ENCODE peak calls at places on chromosomes 7 and 10, in ten cellular contexts. One of them, this sample, is unnamed.

GRCh38 chr7:124996778-124997177 is 67.2 kb upstream of the POT1 start:
- DNase-seq in MM.1S: no peak
- DNase-seq in lower lobe of right lung: no peak
- DNase-seq in Calu3: peak
- DNase-seq in fibroblast of mammary gland: no peak
- DNase-seq in neuronal stem cell: no peak
- DNase-seq in HuH-7: no peak
- DNase-seq in cardiac muscle cell: no peak
- DNase-seq in sigmoid colon: no peak
- DNase-seq in SK-N-SH: no peak
- DNase-seq in this sample: no peak

GRCh38 chr10:101130984-101131961 is at the start of gene TLX1:
- DNase-seq in cardiac muscle cell: peak
- DNase-seq in HuH-7: peak
- DNase-seq in Calu3: peak
- DNase-seq in sigmoid colon: peak
- DNase-seq in fibroblast of mammary gland: no peak
- DNase-seq in MM.1S: no peak
- DNase-seq in neuronal stem cell: no peak
- DNase-seq in SK-N-SH: peak
- DNase-seq in lower lobe of right lung: no peak
- DNase-seq in this sample: no peak

GRCh38 chr10:26725837-26726727 is 28.6 kb downstream of the PDSS1 start:
- DNase-seq in fibroblast of mammary gland: peak
- DNase-seq in cardiac muscle cell: peak
- DNase-seq in MM.1S: peak
- DNase-seq in SK-N-SH: peak
- DNase-seq in sigmoid colon: peak
- DNase-seq in HuH-7: peak
- DNase-seq in Calu3: peak
- DNase-seq in lower lobe of right lung: peak
- DNase-seq in neuronal stem cell: peak
- DNase-seq in this sample: peak

GRCh38 chr10:73218466-73219191 is 28.4 kb downstream of the DNAJC9 start:
- DNase-seq in neuronal stem cell: no peak
- DNase-seq in lower lobe of right lung: no peak
- DNase-seq in Calu3: peak
- DNase-seq in fibroblast of mammary gland: peak
- DNase-seq in SK-N-SH: peak
- DNase-seq in MM.1S: no peak
- DNase-seq in sigmoid colon: no peak
- DNase-seq in cardiac muscle cell: peak
- DNase-seq in HuH-7: peak
- DNase-seq in this sample: no peak

GRCh38 chr7:22675917-22676343 is 51.1 kb upstream of the IL6 start:
- DNase-seq in HuH-7: no peak
- DNase-seq in fibroblast of mammary gland: peak
- DNase-seq in sigmoid colon: no peak
- DNase-seq in MM.1S: no peak
- DNase-seq in cardiac muscle cell: no peak
- DNase-seq in neuronal stem cell: no peak
- DNase-seq in Calu3: no peak
- DNase-seq in lower lobe of right lung: no peak
- DNase-seq in SK-N-SH: no peak
- DNase-seq in this sample: peak

GRCh38 chr7:73734619-73735525 is 3.7 kb downstream of the ABHD11 start:
- DNase-seq in neuronal stem cell: peak
- DNase-seq in cardiac muscle cell: peak
- DNase-seq in MM.1S: peak
- DNase-seq in sigmoid colon: peak
- DNase-seq in HuH-7: peak
- DNase-seq in SK-N-SH: peak
- DNase-seq in fibroblast of mammary gland: peak
- DNase-seq in lower lobe of right lung: peak
- DNase-seq in Calu3: peak
- DNase-seq in this sample: peak

GRCh38 chr7:20229652-20230500 is 12.7 kb upstream of the MACC1 start:
- DNase-seq in neuronal stem cell: no peak
- DNase-seq in sigmoid colon: no peak
- DNase-seq in cardiac muscle cell: no peak
- DNase-seq in HuH-7: no peak
- DNase-seq in fibroblast of mammary gland: peak
- DNase-seq in lower lobe of right lung: no peak
- DNase-seq in MM.1S: no peak
- DNase-seq in Calu3: no peak
- DNase-seq in SK-N-SH: no peak
- DNase-seq in this sample: no peak

GRCh38 chr7:140214075-140214684 is 37.4 kb upstream of the KDM7A start:
- DNase-seq in fibroblast of mammary gland: peak
- DNase-seq in lower lobe of right lung: peak
- DNase-seq in cardiac muscle cell: no peak
- DNase-seq in Calu3: no peak
- DNase-seq in sigmoid colon: no peak
- DNase-seq in neuronal stem cell: no peak
- DNase-seq in HuH-7: no peak
- DNase-seq in MM.1S: peak
- DNase-seq in SK-N-SH: peak
- DNase-seq in this sample: no peak

GRCh38 chr10:5893321-5893720 is 3.3 kb downstream of the FBH1 start:
- DNase-seq in sigmoid colon: no peak
- DNase-seq in lower lobe of right lung: no peak
- DNase-seq in SK-N-SH: no peak
- DNase-seq in fibroblast of mammary gland: no peak
- DNase-seq in HuH-7: no peak
- DNase-seq in Calu3: no peak
- DNase-seq in cardiac muscle cell: peak
- DNase-seq in MM.1S: no peak
- DNase-seq in neuronal stem cell: no peak
- DNase-seq in this sample: no peak

GRCh38 chr10:119252051-119252465 is 44.7 kb downstream of the GRK5 start:
- DNase-seq in HuH-7: peak
- DNase-seq in lower lobe of right lung: no peak
- DNase-seq in fibroblast of mammary gland: peak
- DNase-seq in cardiac muscle cell: peak
- DNase-seq in Calu3: no peak
- DNase-seq in MM.1S: no peak
- DNase-seq in sigmoid colon: no peak
- DNase-seq in SK-N-SH: peak
- DNase-seq in neuronal stem cell: no peak
- DNase-seq in this sample: no peak

GRCh38 chr7:30750574-30751256 is 1.2 kb upstream of the INMT start:
- DNase-seq in Calu3: no peak
- DNase-seq in cardiac muscle cell: no peak
- DNase-seq in HuH-7: no peak
- DNase-seq in lower lobe of right lung: peak
- DNase-seq in neuronal stem cell: no peak
- DNase-seq in fibroblast of mammary gland: peak
- DNase-seq in MM.1S: no peak
- DNase-seq in sigmoid colon: peak
- DNase-seq in SK-N-SH: no peak
- DNase-seq in this sample: no peak

GRCh38 chr7:55423277-55423711 is 58.2 kb downstream of the LANCL2 start:
- DNase-seq in MM.1S: no peak
- DNase-seq in HuH-7: no peak
- DNase-seq in lower lobe of right lung: no peak
- DNase-seq in fibroblast of mammary gland: peak
- DNase-seq in neuronal stem cell: no peak
- DNase-seq in Calu3: no peak
- DNase-seq in sigmoid colon: no peak
- DNase-seq in SK-N-SH: no peak
- DNase-seq in cardiac muscle cell: no peak
- DNase-seq in this sample: no peak

GRCh38 chr7:87414400-87415188 is 60.9 kb downstream of the ABCB4 start:
- DNase-seq in cardiac muscle cell: no peak
- DNase-seq in neuronal stem cell: no peak
- DNase-seq in SK-N-SH: no peak
- DNase-seq in MM.1S: no peak
- DNase-seq in HuH-7: no peak
- DNase-seq in sigmoid colon: no peak
- DNase-seq in Calu3: no peak
- DNase-seq in lower lobe of right lung: no peak
- DNase-seq in fibroblast of mammary gland: peak
- DNase-seq in this sample: no peak

GRCh38 chr7:70856889-70857511 is 274.9 kb upstream of the GALNT17 start:
- DNase-seq in SK-N-SH: peak
- DNase-seq in Calu3: peak
- DNase-seq in sigmoid colon: peak
- DNase-seq in MM.1S: peak
- DNase-seq in lower lobe of right lung: peak
- DNase-seq in fibroblast of mammary gland: peak
- DNase-seq in HuH-7: peak
- DNase-seq in cardiac muscle cell: peak
- DNase-seq in neuronal stem cell: peak
- DNase-seq in this sample: peak

GRCh38 chr10:102274062-102274461 is 28.7 kb downstream of the GBF1 start:
- DNase-seq in cardiac muscle cell: no peak
- DNase-seq in neuronal stem cell: no peak
- DNase-seq in SK-N-SH: no peak
- DNase-seq in Calu3: no peak
- DNase-seq in MM.1S: no peak
- DNase-seq in HuH-7: no peak
- DNase-seq in sigmoid colon: no peak
- DNase-seq in lower lobe of right lung: no peak
- DNase-seq in fibroblast of mammary gland: no peak
- DNase-seq in this sample: no peak

GRCh38 chr7:82164813-82165212 is 278.8 kb downstream of the CACNA2D1 start:
- DNase-seq in MM.1S: no peak
- DNase-seq in Calu3: no peak
- DNase-seq in sigmoid colon: no peak
- DNase-seq in HuH-7: no peak
- DNase-seq in cardiac muscle cell: no peak
- DNase-seq in fibroblast of mammary gland: peak
- DNase-seq in neuronal stem cell: no peak
- DNase-seq in lower lobe of right lung: no peak
- DNase-seq in SK-N-SH: peak
- DNase-seq in this sample: no peak

GRCh38 chr7:94348142-94348541 is 46.6 kb upstream of the COL1A2 start:
- DNase-seq in Calu3: no peak
- DNase-seq in lower lobe of right lung: no peak
- DNase-seq in MM.1S: no peak
- DNase-seq in fibroblast of mammary gland: peak
- DNase-seq in SK-N-SH: peak
- DNase-seq in HuH-7: no peak
- DNase-seq in sigmoid colon: peak
- DNase-seq in neuronal stem cell: no peak
- DNase-seq in cardiac muscle cell: no peak
- DNase-seq in this sample: no peak